ENCODE peak calls at places on chromosome 6, in nine cellular contexts. B is uterus; M is GM23248; A is CD8-positive, alpha-beta T cell; Y is spleen; U is small intestine; L is colonic mucosa; F is aorta; D is ascending aorta. E is an unnamed sample. For H3K27me3, the result is how much of the 10 kb centered on the place peaks cover.

GRCh38 chr6:26173836-26174144 is 86.6 kb downstream of the HFE start:
- DNase-seq in Y (no peak), F (no peak), B (no peak), U (no peak), M (no peak), A (no peak), D (no peak), L (peak), E (no peak)

GRCh38 chr6:121867095-121867494 is 431.6 kb downstream of the GJA1 start:
- DNase-seq in D (no peak), B (no peak), U (no peak), F (no peak), L (no peak), A (no peak), M (peak), Y (no peak), E (no peak)

GRCh38 chr6:160355001-160355400 is 6.8 kb downstream of the SLC22A3 start:
- DNase-seq in L (no peak), D (peak), U (peak), A (no peak), M (peak), Y (no peak), B (no peak), F (no peak), E (no peak)

GRCh38 chr6:83884523-83884922 is 25.0 kb downstream of the CYB5R4 start:
- DNase-seq in A (no peak), Y (no peak), D (no peak), L (no peak), B (no peak), M (peak), U (peak), F (no peak), E (no peak)

GRCh38 chr6:36724514-36725385 is 27.1 kb downstream of the RAB44 start:
- DNase-seq in Y (peak), D (no peak), F (peak), B (peak), A (peak), L (peak), M (peak), U (peak), E (peak)

GRCh38 chr6:33306356-33306755 is 7.5 kb downstream of the TAPBP start:
- DNase-seq in Y (no peak), M (no peak), F (no peak), A (no peak), D (no peak), L (no peak), B (no peak), U (no peak), E (no peak)

GRCh38 chr6:28322661-28323060 is 13.3 kb downstream of the ZSCAN31 start:
- DNase-seq in L (no peak), U (no peak), M (no peak), B (no peak), A (no peak), Y (no peak), D (no peak), F (no peak), E (no peak)

GRCh38 chr6:47308674-47309325 is 905 bp downstream of the TNFRSF21 start:
- DNase-seq in B (peak), M (peak), D (no peak), F (peak), L (peak), A (no peak), Y (peak), U (peak), E (peak)

GRCh38 chr6:80544500-80545055 is 438.1 kb downstream of the BCKDHB start:
- DNase-seq in L (no peak), M (peak), A (no peak), U (peak), F (no peak), B (no peak), D (no peak), Y (no peak), E (no peak)

GRCh38 chr6:44102527-44102926 is 24.7 kb downstream of the MRPL14 start:
- DNase-seq in L (no peak), D (no peak), M (no peak), Y (no peak), U (no peak), A (no peak), B (no peak), F (peak), E (no peak)

GRCh38 chr6:131910956-131911355 is 40.2 kb downstream of the CCN2 start:
- DNase-seq in D (no peak), B (no peak), A (no peak), U (no peak), M (no peak), L (no peak), Y (no peak), F (no peak), E (no peak)

GRCh38 chr6:163165922-163166321 is 248.6 kb upstream of the QKI start:
- DNase-seq in F (no peak), Y (no peak), D (no peak), B (no peak), A (no peak), U (no peak), L (no peak), M (no peak), E (no peak)

GRCh38 chr6:30520480-30520992 is 31.2 kb downstream of the HLA-E start:
- DNase-seq in Y (no peak), F (no peak), A (no peak), U (no peak), D (no peak), B (no peak), L (no peak), M (no peak), E (no peak)

GRCh38 chr6:116327803-116328527 is 42.8 kb upstream of the DSE start:
- DNase-seq in L (no peak), B (no peak), F (no peak), A (no peak), U (no peak), M (no peak), Y (no peak), D (no peak), E (no peak)

GRCh38 chr6:132713355-132714134 is at the start of gene VNN1:
- DNase-seq in F (no peak), U (peak), Y (no peak), B (no peak), A (no peak), M (peak), L (peak), D (peak), E (no peak)

GRCh38 chr6:149859368-149859767 is 4.8 kb downstream of the LRP11 start:
- DNase-seq in U (no peak), D (no peak), L (no peak), M (peak), F (no peak), B (no peak), Y (no peak), A (no peak), E (no peak)

GRCh38 chr6:44224154-44224977 is 971 bp downstream of the SLC29A1 start:
- DNase-seq in A (no peak), U (no peak), B (no peak), F (peak), L (no peak), Y (peak), M (peak), D (no peak), E (no peak)

GRCh38 chr6:110560239-110561015 is 84.0 kb upstream of the SLC22A16 start:
- DNase-seq in B (no peak), U (peak), M (no peak), L (no peak), Y (no peak), A (no peak), F (no peak), D (no peak), E (no peak)

GRCh38 chr6:30202366-30202765 is 10.8 kb downstream of the TRIM26 start:
- DNase-seq in F (no peak), D (no peak), U (peak), B (no peak), A (no peak), Y (no peak), M (no peak), L (no peak), E (no peak)

GRCh38 chr6:117971637-117972036 is 64.6 kb downstream of the SLC35F1 start:
- DNase-seq in A (no peak), L (no peak), M (no peak), B (no peak), F (no peak), Y (no peak), D (no peak), U (no peak), E (no peak)
- H3K27me3 ChIP-seq in A (under half), L (under half), M (under half), B (under half), F (under half), Y (under half), D (under half), U (under half), E (under half)

DNA sequence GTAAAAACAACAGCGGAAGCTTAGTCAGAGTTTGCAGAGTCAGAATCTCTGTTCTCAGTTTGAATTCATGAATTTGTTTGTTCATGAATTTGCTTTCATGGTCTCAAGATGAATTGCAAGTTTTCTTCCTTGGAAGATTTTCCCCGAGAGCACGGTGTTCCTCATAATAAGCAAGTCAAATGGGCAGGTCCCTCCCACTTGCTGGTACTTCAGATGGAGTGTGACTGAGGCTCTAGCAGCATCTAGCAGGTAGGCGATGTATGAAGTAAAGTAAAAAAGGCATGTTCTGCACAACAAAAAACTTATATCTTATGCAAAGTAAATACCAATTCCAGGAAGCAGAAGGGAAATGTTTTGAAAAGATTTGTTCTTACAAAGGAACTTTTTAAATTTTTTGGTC is 15.5 kb upstream of the MLIP start:
- DNase-seq in D (no peak), A (no peak), F (no peak), Y (no peak), U (no peak), B (no peak), L (no peak), M (no peak), E (no peak)
- H3K27me3 ChIP-seq in D (under half), A (under half), F (under half), Y (under half), U (under half), B (under half), L (under half), M (under half), E (under half)

DNA sequence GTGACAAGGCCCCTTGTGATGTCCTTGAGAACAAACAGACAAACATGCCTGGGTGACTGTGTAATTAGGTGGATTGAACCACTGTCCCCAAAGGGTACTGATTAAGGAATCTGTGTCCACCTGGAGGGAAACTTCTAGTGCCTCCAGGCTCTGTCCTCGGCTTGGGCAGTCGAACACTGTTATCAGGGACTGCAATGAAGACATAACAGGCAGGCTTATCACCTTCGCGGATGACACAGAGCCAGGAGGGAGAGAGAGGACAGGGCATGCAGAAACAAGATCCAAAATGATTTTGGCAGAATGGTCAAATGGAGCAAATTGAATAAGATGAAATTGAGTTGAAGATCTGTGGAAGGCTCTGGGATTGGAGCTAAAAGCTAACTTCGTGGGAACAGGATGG is 60.9 kb upstream of the ZFAND3 start:
- DNase-seq in F (no peak), B (no peak), U (no peak), L (no peak), M (no peak), A (no peak), D (no peak), Y (no peak), E (no peak)
- H3K27me3 ChIP-seq in F (under half), B (under half), U (under half), L (under half), M (under half), A (under half), D (under half), Y (under half), E (under half)

GRCh38 chr6:137193256-137194070 is 20.0 kb upstream of the IL22RA2 start:
- DNase-seq in L (no peak), U (no peak), A (no peak), F (no peak), D (no peak), Y (no peak), M (no peak), B (no peak), E (no peak)
- H3K27me3 ChIP-seq in L (under half), U (under half), A (under half), F (under half), D (under half), Y (under half), M (under half), B (under half), E (under half)